ENCODE peak calls at places on chromosomes 1 and 21, in nine cellular contexts. Q, R, J, X, W, N, P, K and A are unnamed samples.

GRCh38 chr1:203406446-203407045 is 55.6 kb upstream of the FMOD start:
- DNase-seq in X (no peak), Q (no peak), J (no peak), N (no peak), W (no peak), P (peak; percentile 71), R (peak; percentile 67), K (peak; percentile 30), A (no peak)

GRCh38 chr1:241518447-241519307 is 878 bp downstream of the FH start:
- DNase-seq in Q (peak; percentile 16), X (no peak), J (no peak), N (no peak), K (peak; percentile 40), W (peak; percentile 16), P (no peak), R (peak; percentile 16), A (no peak)

GRCh38 chr21:41045534-41046268 is 122.3 kb upstream of the BACE2 start:
- DNase-seq in N (no peak), X (peak; percentile 62), J (no peak), Q (no peak), P (no peak), W (peak; percentile 75), R (no peak), K (no peak), A (no peak)

GRCh38 chr21:37829043-37829442 is 87.2 kb downstream of the KCNJ6 start:
- DNase-seq in Q (no peak), R (no peak), K (no peak), X (peak; percentile 21), N (no peak), J (no peak), P (no peak), W (peak; percentile 84), A (no peak)

GRCh38 chr1:111604931-111605330 is 14.7 kb upstream of the RAP1A start:
- DNase-seq in J (peak; percentile 23), R (peak; percentile 85), W (peak; percentile 13), K (peak; percentile 84), Q (no peak), X (no peak), N (no peak), P (no peak), A (no peak)

GRCh38 chr1:76351655-76352054 is 277.1 kb downstream of the ST6GALNAC3 start:
- DNase-seq in Q (no peak), X (no peak), J (no peak), N (no peak), R (no peak), W (no peak), P (no peak), K (no peak), A (no peak)

GRCh38 chr1:30908886-30909777 is 574 bp upstream of the SDC3 start:
- DNase-seq in N (no peak), Q (no peak), W (peak; percentile 53), K (no peak), R (no peak), P (no peak), J (no peak), X (no peak), A (no peak)

GRCh38 chr1:209802117-209802779 is 3.7 kb downstream of the IRF6 start:
- DNase-seq in R (no peak), X (no peak), K (no peak), N (peak; percentile 49), J (no peak), W (no peak), Q (no peak), P (no peak), A (no peak)

GRCh38 chr1:151611288-151611790 is 511 bp upstream of the SNX27 start:
- DNase-seq in P (no peak), N (no peak), Q (no peak), J (peak; percentile 49), W (peak; percentile 39), K (peak; percentile 46), X (no peak), R (peak; percentile 83), A (no peak)

GRCh38 chr1:226939439-226940028 is 560 bp upstream of the COQ8A start:
- DNase-seq in W (peak; percentile 69), K (peak; percentile 74), Q (peak; percentile 42), N (peak; percentile 79), J (no peak), X (no peak), R (no peak), P (peak; percentile 77), A (no peak)

GRCh38 chr1:245578751-245579150 is 424.0 kb downstream of the KIF26B start:
- DNase-seq in X (no peak), K (no peak), W (no peak), P (no peak), Q (no peak), J (no peak), N (no peak), R (peak; percentile 20), A (no peak)

GRCh38 chr1:112946683-112947082 is 9.3 kb downstream of the SLC16A1 start:
- DNase-seq in N (no peak), P (no peak), W (no peak), K (no peak), X (no peak), R (no peak), Q (no peak), J (no peak), A (no peak)